ENCODE peak calls at places on chromosomes 1 and 21, in nine cellular contexts. U, Q, W, P, C, G, M, J and B are unnamed samples.

GRCh38 chr1:35855016-35855700 is 27.9 kb upstream of the AGO1 start:
- DNase-seq in U (no peak), Q (no peak), W (no peak), P (no peak), C (peak), G (no peak), M (no peak), J (no peak), B (peak)

GRCh38 chr21:46142581-46143473 is 12.6 kb downstream of the FTCD start:
- DNase-seq in U (no peak), Q (no peak), W (no peak), P (no peak), C (no peak), G (peak), M (no peak), J (no peak), B (no peak)

GRCh38 chr1:178341218-178341956 is 155.4 kb downstream of the CLEC20A start:
- DNase-seq in U (peak), Q (no peak), W (no peak), P (peak), C (no peak), G (no peak), M (peak), J (peak), B (peak)

GRCh38 chr21:26964379-26964778 is 2.5 kb downstream of the ADAMTS5 start:
- DNase-seq in U (no peak), Q (no peak), W (no peak), P (no peak), C (no peak), G (no peak), M (no peak), J (peak), B (peak)

GRCh38 chr1:240152611-240153297 is 61.1 kb downstream of the FMN2 start:
- DNase-seq in U (no peak), Q (no peak), W (no peak), P (no peak), C (no peak), G (no peak), M (no peak), J (no peak), B (no peak)

GRCh38 chr1:246790833-246791232 is 66.6 kb downstream of the SCCPDH start:
- DNase-seq in U (no peak), Q (no peak), W (no peak), P (no peak), C (no peak), G (no peak), M (no peak), J (no peak), B (no peak)

GRCh38 chr21:39004776-39005605 is 178.3 kb downstream of the PSMG1 start:
- DNase-seq in U (peak), Q (peak), W (no peak), P (no peak), C (peak), G (no peak), M (no peak), J (no peak), B (no peak)

GRCh38 chr1:224259986-224260385 is 70.0 kb downstream of the NVL start:
- DNase-seq in U (no peak), Q (no peak), W (no peak), P (no peak), C (no peak), G (no peak), M (no peak), J (no peak), B (no peak)

GRCh38 chr1:40094481-40095110 is 2.5 kb downstream of the PPT1 start:
- DNase-seq in U (peak), Q (no peak), W (no peak), P (no peak), C (no peak), G (no peak), M (no peak), J (no peak), B (no peak)

GRCh38 chr1:55064071-55064581 is 24.8 kb downstream of the PCSK9 start:
- DNase-seq in U (no peak), Q (no peak), W (no peak), P (no peak), C (peak), G (no peak), M (no peak), J (no peak), B (no peak)

GRCh38 chr1:94250341-94250740 is 13.0 kb upstream of the ARHGAP29 start:
- DNase-seq in U (no peak), Q (no peak), W (no peak), P (no peak), C (no peak), G (no peak), M (peak), J (no peak), B (peak)

GRCh38 chr1:18322353-18323032 is 158.2 kb upstream of the KLHDC7A start:
- DNase-seq in U (no peak), Q (no peak), W (no peak), P (no peak), C (peak), G (peak), M (no peak), J (no peak), B (peak)

GRCh38 chr1:43348343-43348808 is 10.4 kb upstream of the CDC20 start:
- DNase-seq in U (no peak), Q (no peak), W (no peak), P (no peak), C (no peak), G (no peak), M (peak), J (no peak), B (no peak)

GRCh38 chr1:237677979-237678378 is 212.7 kb downstream of the ZP4 start:
- DNase-seq in U (peak), Q (no peak), W (no peak), P (no peak), C (no peak), G (no peak), M (peak), J (peak), B (peak)

GRCh38 chr1:204424621-204425020 is 13.0 kb upstream of the PPP1R15B start:
- DNase-seq in U (no peak), Q (no peak), W (no peak), P (no peak), C (no peak), G (no peak), M (no peak), J (no peak), B (no peak)

GRCh38 chr1:231162300-231162969 is 577 bp downstream of the TRIM67 start:
- DNase-seq in U (no peak), Q (no peak), W (no peak), P (peak), C (no peak), G (peak), M (peak), J (no peak), B (peak)

GRCh38 chr21:29640233-29640554 is 299.6 kb downstream of the GRIK1 start:
- DNase-seq in U (no peak), Q (no peak), W (no peak), P (no peak), C (peak), G (no peak), M (no peak), J (no peak), B (no peak)

GRCh38 chr21:35943752-35944151 is 116.6 kb downstream of the SETD4 start:
- DNase-seq in U (no peak), Q (no peak), W (no peak), P (no peak), C (no peak), G (no peak), M (no peak), J (no peak), B (no peak)

GRCh38 chr1:22952694-22953391 is 19.8 kb downstream of the LACTBL1 start:
- DNase-seq in U (no peak), Q (no peak), W (no peak), P (no peak), C (no peak), G (no peak), M (no peak), J (no peak), B (no peak)

GRCh38 chr1:113981962-113982931 is 3.0 kb downstream of the OLFML3 start:
- DNase-seq in U (peak), Q (no peak), W (no peak), P (no peak), C (no peak), G (no peak), M (peak), J (peak), B (peak)

GRCh38 chr1:181438013-181438412 is 45.3 kb upstream of the CACNA1E start:
- DNase-seq in U (no peak), Q (no peak), W (no peak), P (no peak), C (no peak), G (no peak), M (no peak), J (no peak), B (no peak)

GRCh38 chr1:7940745-7941436 is at the start of gene TNFRSF9:
- DNase-seq in U (no peak), Q (no peak), W (no peak), P (no peak), C (no peak), G (peak), M (peak), J (no peak), B (peak)

GRCh38 chr1:168958562-168959289 is 147.8 kb upstream of the ATP1B1 start:
- DNase-seq in U (no peak), Q (no peak), W (no peak), P (no peak), C (no peak), G (no peak), M (no peak), J (no peak), B (no peak)

GRCh38 chr1:30696831-30697230 is 26.6 kb downstream of the MATN1 start:
- DNase-seq in U (no peak), Q (no peak), W (no peak), P (no peak), C (no peak), G (no peak), M (no peak), J (no peak), B (no peak)

GRCh38 chr1:25641329-25641725 is 24.7 kb downstream of the MAN1C1 start:
- DNase-seq in U (no peak), Q (no peak), W (no peak), P (no peak), C (no peak), G (no peak), M (no peak), J (no peak), B (no peak)